ENCODE peak calls at places on chromosomes 13 and 19, in ten cellular contexts. H, U, L, V, F, Q, S, E, R and J are unnamed samples.

GRCh38 chr19:7868326-7868670 is 5.9 kb downstream of the PRR36 start:
- DNase-seq in H (no peak), U (no peak), L (no peak), V (no peak), F (peak; percentile 21), Q (no peak), S (no peak), E (no peak), R (no peak), J (peak; percentile 49)

GRCh38 chr13:99446242-99446641 is 55.0 kb upstream of the TM9SF2 start:
- DNase-seq in H (no peak), U (no peak), L (no peak), V (no peak), F (no peak), Q (no peak), S (no peak), E (no peak), R (no peak), J (no peak)

GRCh38 chr13:44739120-44739519 is 163.0 kb upstream of the TSC22D1 start:
- DNase-seq in H (no peak), U (no peak), L (no peak), V (no peak), F (no peak), Q (no peak), S (no peak), E (no peak), R (no peak), J (no peak)

GRCh38 chr19:55644191-55644833 is 863 bp downstream of the ZNF581 start:
- DNase-seq in H (no peak), U (no peak), L (peak; percentile 46), V (no peak), F (no peak), Q (no peak), S (no peak), E (no peak), R (no peak), J (no peak)

GRCh38 chr13:43537124-43537523 is 249.6 kb downstream of the ENOX1 start:
- DNase-seq in H (no peak), U (no peak), L (no peak), V (no peak), F (no peak), Q (no peak), S (no peak), E (peak; percentile 19), R (no peak), J (no peak)

GRCh38 chr13:23899555-23899954 is 2.3 kb upstream of the C1QTNF9B start:
- DNase-seq in H (peak; percentile 43), U (no peak), L (no peak), V (peak; percentile 21), F (peak; percentile 52), Q (peak; percentile 30), S (no peak), E (peak; percentile 67), R (no peak), J (no peak)

GRCh38 chr13:97945342-97945741 is 8.1 kb upstream of the IPO5 start:
- DNase-seq in H (no peak), U (no peak), L (no peak), V (no peak), F (peak; percentile 28), Q (no peak), S (no peak), E (no peak), R (no peak), J (no peak)

GRCh38 chr13:113082198-113083021 is 23.2 kb upstream of the F7 start:
- DNase-seq in H (no peak), U (no peak), L (peak; percentile 37), V (no peak), F (no peak), Q (no peak), S (no peak), E (no peak), R (no peak), J (peak; percentile 23)

GRCh38 chr13:113105032-113105993 is at the start of gene F7:
- DNase-seq in H (no peak), U (no peak), L (no peak), V (no peak), F (no peak), Q (no peak), S (no peak), E (peak; percentile 27), R (no peak), J (no peak)

GRCh38 chr13:36862002-36862706 is 43.1 kb downstream of the RFXAP start:
- DNase-seq in H (no peak), U (no peak), L (no peak), V (no peak), F (peak; percentile 43), Q (no peak), S (no peak), E (no peak), R (no peak), J (no peak)

GRCh38 chr19:38211206-38211605 is 12.8 kb downstream of the DPF1 start:
- DNase-seq in H (no peak), U (no peak), L (no peak), V (no peak), F (no peak), Q (no peak), S (no peak), E (no peak), R (no peak), J (no peak)

GRCh38 chr13:94712287-94712811 is at the start of gene SOX21:
- DNase-seq in H (no peak), U (no peak), L (peak; percentile 35), V (no peak), F (no peak), Q (no peak), S (no peak), E (no peak), R (no peak), J (no peak)

GRCh38 chr13:36718146-36718545 is 44.3 kb downstream of the SERTM1 start:
- DNase-seq in H (no peak), U (no peak), L (no peak), V (no peak), F (no peak), Q (no peak), S (no peak), E (no peak), R (no peak), J (no peak)

GRCh38 chr19:9620842-9621155 is 233 bp downstream of the ZNF561 start:
- DNase-seq in H (no peak), U (no peak), L (no peak), V (no peak), F (no peak), Q (no peak), S (no peak), E (no peak), R (no peak), J (no peak)

GRCh38 chr13:27960362-27961226 is 8.5 kb downstream of the CDX2 start:
- DNase-seq in H (no peak), U (no peak), L (no peak), V (no peak), F (peak; percentile 27), Q (peak; percentile 56), S (no peak), E (peak; percentile 18), R (no peak), J (no peak)

GRCh38 chr19:38388310-38389100 is at the start of gene SPRED3:
- DNase-seq in H (no peak), U (no peak), L (peak; percentile 72), V (no peak), F (no peak), Q (no peak), S (no peak), E (no peak), R (no peak), J (peak; percentile 30)

GRCh38 chr13:111854403-111854802 is 212.5 kb upstream of the SOX1 start:
- DNase-seq in H (no peak), U (no peak), L (no peak), V (no peak), F (no peak), Q (no peak), S (no peak), E (no peak), R (no peak), J (no peak)